ENCODE peak calls at places on chromosomes 3 and 15, in ten cellular contexts. E is dorsolateral prefrontal cortex; N is GM04503; H is kidney tubule cell; P is choroid plexus epithelial cell; Q is stimulated activated CD4-positive, alpha-beta T cell treated with anti-CD3 and anti-CD28 coated beads, Interleukin-1b, Interleukin-23, amount 100 ng/mL, for 48 hours; V is activated effector memory CD4-positive, alpha-beta T cell treated with anti-CD3 and anti-CD28 coated beads, Interleukin-2, amount 50 U/mL, for 16 hours; I is lung; M is stimulated activated naive CD8-positive, alpha-beta T cell treated with anti-CD3 and anti-CD28 coated beads, Interleukin-15, amount 100 ng/mL, for 72 hours; K is SK-MEL-5. D is an unnamed sample.

GRCh38 chr3:42730706-42731420 is 28.3 kb upstream of the HHATL start:
- DNase-seq in K (no peak), Q (no peak), H (no peak), N (no peak), I (no peak), P (no peak), V (peak), M (no peak), E (no peak), D (no peak)

GRCh38 chr15:71761649-71762048 is 48.7 kb upstream of the NR2E3 start:
- DNase-seq in P (peak), Q (no peak), V (no peak), M (no peak), N (peak), H (peak), I (no peak), E (no peak), K (no peak), D (no peak)

GRCh38 chr3:3119393-3119851 is 7.3 kb upstream of the TRNT1 start:
- DNase-seq in K (no peak), Q (peak), N (no peak), M (peak), E (no peak), P (no peak), I (no peak), H (no peak), V (no peak), D (no peak)

GRCh38 chr3:13824521-13825316 is 55.2 kb downstream of the WNT7A start:
- DNase-seq in M (no peak), K (no peak), N (no peak), E (no peak), I (no peak), H (peak), Q (no peak), V (no peak), P (no peak), D (no peak)

GRCh38 chr15:100383302-100384107 is 41.7 kb upstream of the ADAMTS17 start:
- DNase-seq in E (no peak), P (peak), H (peak), V (no peak), I (peak), M (peak), Q (peak), K (peak), N (no peak), D (no peak)

GRCh38 chr3:111548060-111548459 is 6.1 kb downstream of the CD96 start:
- DNase-seq in M (peak), P (peak), N (no peak), H (no peak), I (no peak), K (peak), Q (no peak), E (no peak), V (no peak), D (no peak)

GRCh38 chr15:29924750-29925149 is 102.5 kb upstream of the TJP1 start:
- DNase-seq in V (no peak), K (no peak), Q (no peak), N (peak), I (peak), H (peak), E (no peak), P (peak), M (no peak), D (no peak)

GRCh38 chr3:151460774-151461450 is at the start of gene IGSF10:
- DNase-seq in I (peak), N (no peak), K (no peak), E (no peak), H (peak), Q (no peak), V (no peak), P (no peak), M (no peak), D (no peak)

GRCh38 chr15:71596672-71597071 is 213.7 kb upstream of the NR2E3 start:
- DNase-seq in I (no peak), Q (no peak), M (no peak), P (peak), V (no peak), K (no peak), E (no peak), H (no peak), N (no peak), D (no peak)

GRCh38 chr3:46564190-46565112 is 1.7 kb downstream of the LRRC2 start:
- DNase-seq in E (no peak), V (no peak), N (peak), P (no peak), Q (no peak), M (no peak), I (no peak), H (peak), K (no peak), D (no peak)

GRCh38 chr3:106688463-106688862 is 688.8 kb upstream of the CCDC54 start:
- DNase-seq in N (peak), M (no peak), P (peak), K (peak), V (no peak), H (peak), I (no peak), E (no peak), Q (no peak), D (no peak)

GRCh38 chr3:133944641-133945441 is 49.2 kb upstream of the RAB6B start:
- DNase-seq in E (peak), P (peak), Q (no peak), I (peak), K (no peak), H (peak), N (no peak), M (no peak), V (peak), D (no peak)

GRCh38 chr15:74541494-74542191 is 623 bp downstream of the ARID3B start:
- DNase-seq in Q (peak), I (peak), V (peak), P (peak), K (peak), N (no peak), E (peak), H (peak), M (peak), D (peak)

GRCh38 chr3:120244834-120245225 is 40.2 kb downstream of the GPR156 start:
- DNase-seq in E (no peak), V (no peak), N (no peak), K (peak), P (peak), Q (no peak), I (no peak), M (no peak), H (peak), D (no peak)

GRCh38 chr3:182139627-182140357 is 428.1 kb downstream of the SOX2 start:
- DNase-seq in Q (no peak), P (no peak), E (no peak), M (no peak), I (no peak), K (no peak), H (no peak), V (no peak), N (no peak), D (no peak)

GRCh38 chr15:22257047-22257667 is 176.8 kb downstream of the OR4M2 start:
- DNase-seq in N (no peak), M (no peak), P (no peak), Q (no peak), K (no peak), H (peak), V (peak), I (no peak), E (no peak), D (no peak)

GRCh38 chr3:42690766-42691680 is 5.7 kb downstream of the KLHL40 start:
- DNase-seq in M (no peak), E (no peak), Q (no peak), H (no peak), N (no peak), V (peak), P (no peak), I (no peak), K (no peak), D (no peak)

GRCh38 chr3:64612916-64613526 is 74.8 kb downstream of the ADAMTS9 start:
- DNase-seq in Q (no peak), I (no peak), H (no peak), P (peak), M (no peak), K (no peak), V (no peak), E (no peak), N (no peak), D (no peak)

GRCh38 chr15:45618813-45619212 is 16.0 kb upstream of the SQOR start:
- DNase-seq in Q (peak), M (peak), I (no peak), N (no peak), K (no peak), E (no peak), P (no peak), H (peak), V (no peak), D (no peak)

GRCh38 chr15:95284487-95284886 is 1046.0 kb upstream of the NR2F2 start:
- DNase-seq in I (no peak), M (no peak), V (no peak), E (no peak), P (no peak), H (no peak), N (no peak), Q (no peak), K (no peak), D (no peak)

GRCh38 chr3:159796744-159797143 is 191.9 kb upstream of the IL12A start:
- DNase-seq in N (peak), H (peak), V (no peak), P (peak), K (peak), E (no peak), I (no peak), Q (no peak), M (no peak), D (no peak)

GRCh38 chr3:16723994-16724393 is 118.8 kb upstream of the DAZL start:
- DNase-seq in I (no peak), Q (no peak), H (peak), N (no peak), V (no peak), P (peak), K (peak), E (no peak), M (no peak), D (no peak)

GRCh38 chr3:35677797-35678196 is 38.5 kb downstream of the ARPP21 start:
- DNase-seq in K (no peak), V (no peak), N (no peak), P (peak), I (no peak), M (no peak), E (no peak), H (no peak), Q (no peak), D (no peak)

GRCh38 chr3:183809209-183809608 is 16.2 kb downstream of the MAP6D1 start:
- DNase-seq in I (no peak), H (no peak), P (no peak), E (no peak), K (no peak), Q (no peak), N (no peak), M (no peak), V (no peak), D (no peak)

GRCh38 chr15:101031203-101031602 is 112.0 kb downstream of the LRRK1 start:
- DNase-seq in K (no peak), V (no peak), M (no peak), P (peak), H (no peak), I (peak), Q (no peak), E (no peak), N (no peak), D (no peak)

GRCh38 chr3:50227390-50228183 is 8.4 kb upstream of the GNAI2 start:
- DNase-seq in P (peak), H (peak), K (peak), N (no peak), M (peak), V (peak), E (peak), Q (peak), I (peak), D (peak)

GRCh38 chr3:194671511-194671899 is 486 bp downstream of the LSG1 start:
- DNase-seq in V (no peak), M (peak), I (no peak), E (no peak), H (peak), P (peak), N (no peak), K (peak), Q (no peak), D (peak)

GRCh38 chr15:78921517-78921916 is 23.3 kb downstream of the CTSH start:
- DNase-seq in H (no peak), I (no peak), Q (no peak), V (no peak), K (no peak), P (no peak), E (no peak), M (no peak), N (no peak), D (no peak)

D was measured in central memory CD8-positive, alpha-beta T cell.